ENCODE peak calls at places on chromosome 1, in four cellular contexts. N is WTC11, O is HCT116, K is GM12878. S is an unnamed sample.

GRCh38 chr1:186999506-186999905 is 170.8 kb downstream of the PLA2G4A start:
- DNase-seq in N (no peak), O (no peak), K (no peak), S (no peak)

GRCh38 chr1:31013187-31013864 is 52.2 kb downstream of the PUM1 start:
- DNase-seq in N (no peak), O (no peak), K (no peak), S (no peak)

GRCh38 chr1:62476525-62477219 is 39.8 kb downstream of the USP1 start:
- DNase-seq in N (no peak), O (no peak), K (no peak), S (no peak)

GRCh38 chr1:182493063-182493462 is 43.1 kb downstream of the RGSL1 start:
- DNase-seq in N (no peak), O (no peak), K (no peak), S (no peak)

GRCh38 chr1:178607718-178608408 is 95.0 kb downstream of the TEX35 start:
- DNase-seq in N (no peak), O (no peak), K (peak), S (no peak)

GRCh38 chr1:88612783-88613182 is 71.3 kb upstream of the PKN2 start:
- DNase-seq in N (no peak), O (peak), K (no peak), S (no peak)

GRCh38 chr1:150809651-150810050 is 1.6 kb upstream of the CTSK start:
- DNase-seq in N (no peak), O (no peak), K (no peak), S (no peak)

GRCh38 chr1:165734906-165735305 is 33.8 kb downstream of the TMCO1 start:
- DNase-seq in N (no peak), O (no peak), K (no peak), S (no peak)

GRCh38 chr1:41475859-41476567 is 8.5 kb downstream of the EDN2 start:
- DNase-seq in N (no peak), O (no peak), K (no peak), S (no peak)

GRCh38 chr1:245311887-245312286 is 157.1 kb downstream of the KIF26B start:
- DNase-seq in N (no peak), O (no peak), K (no peak), S (no peak)

DNA sequence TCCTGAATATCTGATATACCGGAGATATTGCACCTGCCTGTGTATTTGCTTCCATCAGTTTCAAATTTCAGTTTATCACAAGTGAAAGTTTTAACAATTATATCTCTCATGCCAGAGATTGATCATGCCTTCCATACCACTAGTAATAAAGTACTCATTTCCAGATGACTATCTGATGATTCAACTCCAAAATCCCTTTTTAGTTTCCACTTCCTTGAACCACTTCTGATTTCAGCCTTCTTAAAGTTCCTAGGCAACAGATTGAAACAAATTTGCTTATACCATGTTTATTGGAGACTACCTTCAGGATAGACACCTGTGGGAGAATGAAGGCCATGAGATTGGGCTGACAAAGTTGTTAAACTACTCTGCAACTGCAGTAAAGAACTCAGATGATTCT is 21.5 kb upstream of the COL11A1 start:
- DNase-seq in N (no peak), O (no peak), K (no peak), S (no peak)
- TF ChIP-seq SP1 in N (no peak), O (no peak), K (no peak), S (no peak)

GRCh38 chr1:3211582-3211981 is 142.6 kb downstream of the PRDM16 start:
- DNase-seq in N (no peak), O (no peak), K (no peak), S (no peak)

GRCh38 chr1:3215198-3216045 is 146.4 kb downstream of the PRDM16 start:
- DNase-seq in N (no peak), O (no peak), K (no peak), S (no peak)

GRCh38 chr1:3212453-3213230 is 143.6 kb downstream of the PRDM16 start:
- DNase-seq in N (no peak), O (no peak), K (no peak), S (no peak)

GRCh38 chr1:3211996-3212395 is 143.0 kb downstream of the PRDM16 start:
- DNase-seq in N (no peak), O (no peak), K (no peak), S (no peak)

DNA sequence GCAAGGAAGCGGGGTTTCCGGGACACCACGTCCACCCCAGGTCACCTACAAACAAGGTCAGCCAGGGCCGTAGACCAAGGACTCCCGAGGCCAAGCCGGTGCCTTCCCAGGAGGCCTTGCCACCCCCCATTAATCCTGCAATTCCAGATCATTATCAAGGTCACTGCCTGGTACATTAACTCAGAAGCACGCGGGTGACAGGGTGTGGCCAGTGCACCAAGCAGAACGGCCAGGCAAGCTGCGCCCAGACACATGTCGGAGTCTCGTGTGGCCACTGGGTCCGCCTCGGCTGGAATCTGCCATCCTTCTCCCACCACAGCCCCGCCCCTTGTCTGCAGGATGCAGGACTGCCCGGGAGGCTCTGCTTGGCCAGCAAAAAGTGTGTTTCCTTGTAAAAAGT is 144.7 kb downstream of the PRDM16 start:
- DNase-seq in N (no peak), O (no peak), K (no peak), S (no peak)
- TF ChIP-seq SP1 in N (no peak), O (no peak), K (no peak), S (no peak)

GRCh38 chr1:55931272-55931940 is 648.0 kb downstream of the PLPP3 start:
- DNase-seq in N (no peak), O (no peak), K (no peak), S (no peak)
- TF ChIP-seq SP1 in N (no peak), O (no peak), K (no peak), S (no peak)

GRCh38 chr1:212288614-212289013 is 3.4 kb downstream of the PPP2R5A start:
- DNase-seq in N (no peak), O (no peak), K (no peak), S (no peak)
- TF ChIP-seq SP1 in N (no peak), O (no peak), K (no peak), S (no peak)

GRCh38 chr1:32466761-32467160 is 1.9 kb downstream of the ZBTB8B start:
- DNase-seq in N (no peak), O (no peak), K (no peak), S (no peak)

GRCh38 chr1:32464716-32465540 is at the start of gene ZBTB8B:
- DNase-seq in N (peak), O (peak), K (no peak), S (peak)

GRCh38 chr1:32465541-32466002 is 700 bp downstream of the ZBTB8B start:
- DNase-seq in N (no peak), O (no peak), K (no peak), S (no peak)

GRCh38 chr1:32468791-32469190 is 3.9 kb downstream of the ZBTB8B start:
- DNase-seq in N (no peak), O (no peak), K (no peak), S (no peak)

GRCh38 chr1:32464191-32464715 is 619 bp upstream of the ZBTB8B start:
- DNase-seq in N (no peak), O (no peak), K (no peak), S (peak)
- TF ChIP-seq SP1 in N (no peak), O (no peak), K (no peak), S (no peak)

S was measured in HEK293T.